ENCODE peak calls at places on chromosomes 12 and 14, in ten cellular contexts. S, C, Q, L, T, P, R, U, H and K are unnamed samples.

GRCh38 chr12:67716817-67717216 is 68.3 kb downstream of the DYRK2 start:
- DNase-seq in S (no peak), C (no peak), Q (no peak), L (no peak), T (no peak), P (no peak), R (no peak), U (no peak), H (no peak), K (no peak)

GRCh38 chr12:92759634-92760268 is 57.0 kb downstream of the PLEKHG7 start:
- DNase-seq in S (no peak), C (peak), Q (no peak), L (no peak), T (no peak), P (peak), R (no peak), U (no peak), H (no peak), K (peak)

GRCh38 chr14:89294872-89295271 is 122.2 kb downstream of the FOXN3 start:
- DNase-seq in S (no peak), C (no peak), Q (no peak), L (no peak), T (no peak), P (no peak), R (no peak), U (no peak), H (no peak), K (no peak)

GRCh38 chr14:103056322-103057027 is 874 bp downstream of the CDC42BPB start:
- DNase-seq in S (peak), C (peak), Q (no peak), L (peak), T (peak), P (peak), R (peak), U (peak), H (peak), K (no peak)

GRCh38 chr14:89011327-89011726 is 186.9 kb downstream of the TTC8 start:
- DNase-seq in S (no peak), C (no peak), Q (no peak), L (no peak), T (no peak), P (no peak), R (no peak), U (no peak), H (no peak), K (no peak)

GRCh38 chr14:41120400-41120799 is 486.3 kb upstream of the LRFN5 start:
- DNase-seq in S (no peak), C (no peak), Q (no peak), L (no peak), T (no peak), P (no peak), R (no peak), U (no peak), H (no peak), K (no peak)

GRCh38 chr12:68772714-68773113 is 26.7 kb downstream of the SLC35E3 start:
- DNase-seq in S (no peak), C (no peak), Q (no peak), L (no peak), T (no peak), P (no peak), R (no peak), U (no peak), H (peak), K (no peak)

GRCh38 chr12:4027412-4027811 is 154.2 kb upstream of the PARP11 start:
- DNase-seq in S (no peak), C (no peak), Q (no peak), L (no peak), T (peak), P (peak), R (no peak), U (no peak), H (no peak), K (no peak)

GRCh38 chr12:108646597-108647190 is 13.0 kb upstream of the SELPLG start:
- DNase-seq in S (no peak), C (no peak), Q (no peak), L (no peak), T (no peak), P (no peak), R (no peak), U (no peak), H (no peak), K (no peak)

GRCh38 chr12:108647199-108647935 is 13.7 kb upstream of the SELPLG start:
- DNase-seq in S (no peak), C (no peak), Q (no peak), L (no peak), T (no peak), P (no peak), R (no peak), U (no peak), H (no peak), K (no peak)

GRCh38 chr12:108643941-108644742 is 10.4 kb upstream of the SELPLG start:
- DNase-seq in S (peak), C (peak), Q (no peak), L (peak), T (peak), P (no peak), R (no peak), U (no peak), H (no peak), K (no peak)

GRCh38 chr12:108644743-108645120 is 11.0 kb upstream of the SELPLG start:
- DNase-seq in S (no peak), C (no peak), Q (no peak), L (no peak), T (no peak), P (no peak), R (no peak), U (no peak), H (no peak), K (no peak)

GRCh38 chr12:108645686-108646596 is 12.2 kb upstream of the SELPLG start:
- DNase-seq in S (no peak), C (no peak), Q (no peak), L (no peak), T (no peak), P (no peak), R (no peak), U (no peak), H (no peak), K (no peak)
- TF ChIP-seq POLR2A in S (no peak), C (no peak), Q (no peak), L (no peak), T (no peak), P (no peak), R (no peak), U (no peak), H (no peak), K (no peak)

GRCh38 chr14:105501504-105502291 is 10.7 kb downstream of the TEDC1 start:
- DNase-seq in S (no peak), C (no peak), Q (no peak), L (no peak), T (no peak), P (peak), R (no peak), U (no peak), H (no peak), K (no peak)

GRCh38 chr14:105500726-105501101 is 9.7 kb downstream of the TEDC1 start:
- DNase-seq in S (no peak), C (no peak), Q (no peak), L (no peak), T (no peak), P (peak), R (no peak), U (no peak), H (no peak), K (no peak)

GRCh38 chr14:105499256-105500035 is 8.4 kb downstream of the TEDC1 start:
- DNase-seq in S (peak), C (no peak), Q (no peak), L (no peak), T (no peak), P (no peak), R (no peak), U (no peak), H (no peak), K (no peak)

GRCh38 chr14:105498430-105499255 is 7.6 kb downstream of the TEDC1 start:
- DNase-seq in S (peak), C (no peak), Q (no peak), L (no peak), T (no peak), P (peak), R (no peak), U (no peak), H (no peak), K (no peak)

DNA sequence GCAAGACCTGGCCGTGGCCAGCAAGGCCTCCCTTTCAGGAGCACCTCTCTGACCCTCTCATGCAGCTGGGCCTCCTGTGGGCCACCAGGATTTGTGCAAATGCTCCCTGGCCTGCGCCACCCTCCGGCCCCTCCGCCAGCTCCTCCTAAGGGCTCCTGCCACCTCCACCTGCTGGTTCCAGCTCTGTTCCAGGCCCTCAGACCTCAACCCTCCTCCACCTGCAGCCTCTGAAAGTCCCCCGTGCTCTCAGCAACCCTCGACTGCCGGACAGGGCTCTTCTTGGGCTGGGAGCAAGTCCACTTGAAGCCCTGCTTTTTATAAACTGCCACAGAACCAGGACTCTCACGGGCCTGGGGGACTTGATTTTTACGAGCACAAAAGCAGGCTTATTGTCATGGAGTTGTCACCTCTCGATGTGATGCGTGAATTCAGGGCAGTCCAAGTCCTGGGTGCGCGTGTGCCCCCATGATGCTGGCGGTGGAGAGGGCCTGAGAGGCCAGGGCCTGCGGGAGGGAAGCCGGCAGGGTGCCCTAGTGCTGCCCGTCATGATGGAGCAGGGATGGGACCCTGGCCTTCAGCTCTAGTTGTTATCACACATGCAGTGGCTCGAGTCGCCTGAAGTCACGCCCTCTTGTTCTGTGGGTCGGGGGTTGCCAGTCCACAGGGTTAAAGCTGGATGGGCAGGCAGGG is 9.1 kb downstream of the TEDC1 start:
- DNase-seq in S (no peak), C (no peak), Q (no peak), L (no peak), T (no peak), P (no peak), R (no peak), U (no peak), H (no peak), K (no peak)
- TF ChIP-seq POLR2A in S (no peak), C (no peak), Q (no peak), L (no peak), T (no peak), P (no peak), R (no peak), U (no peak), H (no peak), K (no peak)

GRCh38 chr12:26246483-26247164 is 51.3 kb downstream of the SSPN start:
- DNase-seq in S (no peak), C (no peak), Q (no peak), L (no peak), T (no peak), P (no peak), R (no peak), U (no peak), H (peak), K (no peak)
- TF ChIP-seq POLR2A in S (no peak), C (no peak), Q (no peak), L (no peak), T (no peak), P (no peak), R (no peak), U (no peak), H (no peak), K (no peak)

DNA sequence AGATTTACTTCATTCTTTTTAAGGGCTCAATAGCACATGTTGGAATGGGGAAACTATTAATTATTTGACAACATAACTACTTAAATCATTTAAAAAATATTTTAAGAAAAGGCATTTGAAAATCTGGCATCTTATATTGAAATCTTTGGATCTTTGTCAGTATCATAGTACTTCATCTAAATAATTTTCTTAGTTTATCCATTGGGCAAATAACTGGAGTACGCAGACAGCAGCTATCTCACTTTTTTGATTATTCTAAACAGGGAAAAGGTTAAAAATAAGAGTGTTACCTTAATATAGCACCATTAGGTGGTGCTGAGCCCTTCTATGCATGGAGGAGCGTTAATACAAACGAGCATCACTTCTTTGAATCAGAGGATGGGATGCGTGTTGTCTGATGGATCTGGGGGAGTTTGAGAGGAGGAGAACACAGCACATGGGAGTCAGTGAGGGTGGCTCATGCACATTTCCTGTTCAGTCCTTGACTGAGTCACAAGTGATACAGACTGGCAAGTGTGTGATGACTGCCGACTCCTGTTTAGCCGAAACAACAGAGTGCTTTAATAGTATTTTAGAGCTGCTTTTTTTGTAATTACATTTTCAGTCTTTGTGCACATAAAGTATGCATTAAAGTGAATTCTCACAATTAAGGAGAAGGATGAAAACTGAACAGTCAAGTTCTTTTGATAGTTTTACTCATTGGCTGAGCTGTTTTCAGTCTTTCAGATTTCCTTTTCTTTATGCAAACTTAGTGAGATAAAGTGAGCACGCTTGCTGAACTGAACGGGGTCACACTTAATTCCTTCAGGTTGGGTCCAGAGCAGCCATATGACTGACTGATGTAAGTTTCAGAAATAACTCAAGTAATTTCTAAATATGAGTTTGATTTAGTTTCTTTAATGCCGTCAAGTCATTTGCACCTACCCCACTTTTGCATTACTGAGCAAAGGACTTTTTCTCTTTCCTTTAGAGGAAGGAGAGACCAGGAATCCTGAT is 92.7 kb downstream of the DIP2B start:
- DNase-seq in S (no peak), C (peak), Q (no peak), L (no peak), T (no peak), P (peak), R (no peak), U (peak), H (no peak), K (no peak)
- TF ChIP-seq POLR2A in S (no peak), C (no peak), Q (no peak), L (no peak), T (no peak), P (no peak), R (no peak), U (no peak), H (no peak), K (no peak)

DNA sequence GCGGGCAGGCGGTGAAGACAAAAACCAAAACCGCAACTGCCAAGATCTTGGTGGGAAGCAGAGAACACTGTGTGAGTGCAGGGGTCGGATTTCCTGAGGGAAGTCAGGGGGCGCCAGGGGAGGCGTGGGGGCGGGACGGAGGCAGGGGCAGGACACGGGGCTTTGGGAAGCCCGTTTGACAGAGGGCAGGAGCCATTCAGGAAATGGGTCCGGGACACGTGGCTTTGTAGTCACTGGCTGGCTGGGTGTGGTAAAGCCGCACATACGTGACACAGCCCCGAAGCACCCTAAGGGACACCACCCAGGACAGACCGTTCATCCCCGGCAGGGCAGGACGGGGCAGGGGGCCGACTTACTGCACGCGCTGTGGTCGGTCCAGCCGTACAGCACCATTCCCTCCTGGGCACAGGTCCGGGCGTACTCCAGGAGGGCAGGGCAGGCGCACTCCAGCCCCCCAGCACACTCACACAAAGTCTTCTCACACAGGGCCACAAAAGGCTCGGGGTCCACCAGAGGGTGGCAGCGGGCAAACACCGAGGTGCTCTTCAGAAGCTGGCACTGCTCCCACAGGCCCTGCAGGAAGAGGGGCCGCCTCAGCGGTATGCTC is 49.4 kb downstream of the VWF start:
- DNase-seq in S (peak), C (no peak), Q (no peak), L (no peak), T (peak), P (peak), R (no peak), U (no peak), H (peak), K (no peak)
- TF ChIP-seq POLR2A in S (no peak), C (no peak), Q (no peak), L (no peak), T (no peak), P (no peak), R (peak), U (no peak), H (no peak), K (no peak)

GRCh38 chr12:52146822-52147366 is 44.9 kb downstream of the KRT80 start:
- DNase-seq in S (no peak), C (peak), Q (no peak), L (no peak), T (peak), P (no peak), R (no peak), U (no peak), H (no peak), K (no peak)

GRCh38 chr12:52147983-52148540 is 43.8 kb downstream of the KRT80 start:
- DNase-seq in S (no peak), C (peak), Q (no peak), L (no peak), T (peak), P (peak), R (no peak), U (no peak), H (no peak), K (no peak)

GRCh38 chr12:52148541-52149181 is 43.2 kb downstream of the KRT80 start:
- DNase-seq in S (no peak), C (peak), Q (no peak), L (no peak), T (peak), P (no peak), R (peak), U (no peak), H (peak), K (peak)

GRCh38 chr12:52145941-52146821 is 45.6 kb downstream of the KRT80 start:
- DNase-seq in S (no peak), C (peak), Q (no peak), L (no peak), T (peak), P (no peak), R (no peak), U (no peak), H (peak), K (no peak)

DNA sequence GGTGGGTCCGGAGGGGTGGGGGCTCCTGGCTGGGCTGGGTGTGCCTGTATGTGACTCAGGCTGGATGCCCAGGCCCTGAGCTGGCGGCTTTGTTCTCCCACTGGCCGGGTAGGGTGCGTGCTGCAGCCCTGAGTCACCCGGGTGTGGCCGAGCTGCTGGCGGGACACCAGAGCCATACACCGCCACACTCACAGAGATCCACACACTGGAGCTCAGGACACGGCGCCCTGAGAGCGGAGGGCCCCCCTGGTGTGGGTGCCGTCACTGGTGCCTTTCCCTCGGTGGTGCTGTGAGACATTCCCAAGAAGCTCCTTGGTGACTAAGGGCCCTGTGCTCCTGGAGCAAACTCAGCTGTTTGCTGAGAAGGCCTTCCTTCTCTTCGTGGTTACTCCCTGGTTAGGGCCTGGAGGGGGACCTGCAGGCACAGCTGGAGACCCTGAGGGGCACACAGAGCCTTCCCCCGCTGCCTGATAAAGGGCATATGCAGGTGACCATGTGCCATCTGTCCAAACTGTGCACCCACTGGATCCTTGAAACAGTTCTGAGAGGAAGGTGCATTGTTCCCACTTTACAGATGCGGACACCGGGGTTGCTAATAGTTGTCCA is 44.3 kb downstream of the KRT80 start:
- DNase-seq in S (peak), C (peak), Q (peak), L (peak), T (peak), P (peak), R (peak), U (peak), H (peak), K (peak)
- TF ChIP-seq POLR2A in S (no peak), C (no peak), Q (no peak), L (no peak), T (no peak), P (no peak), R (peak), U (no peak), H (peak), K (peak)

DNA sequence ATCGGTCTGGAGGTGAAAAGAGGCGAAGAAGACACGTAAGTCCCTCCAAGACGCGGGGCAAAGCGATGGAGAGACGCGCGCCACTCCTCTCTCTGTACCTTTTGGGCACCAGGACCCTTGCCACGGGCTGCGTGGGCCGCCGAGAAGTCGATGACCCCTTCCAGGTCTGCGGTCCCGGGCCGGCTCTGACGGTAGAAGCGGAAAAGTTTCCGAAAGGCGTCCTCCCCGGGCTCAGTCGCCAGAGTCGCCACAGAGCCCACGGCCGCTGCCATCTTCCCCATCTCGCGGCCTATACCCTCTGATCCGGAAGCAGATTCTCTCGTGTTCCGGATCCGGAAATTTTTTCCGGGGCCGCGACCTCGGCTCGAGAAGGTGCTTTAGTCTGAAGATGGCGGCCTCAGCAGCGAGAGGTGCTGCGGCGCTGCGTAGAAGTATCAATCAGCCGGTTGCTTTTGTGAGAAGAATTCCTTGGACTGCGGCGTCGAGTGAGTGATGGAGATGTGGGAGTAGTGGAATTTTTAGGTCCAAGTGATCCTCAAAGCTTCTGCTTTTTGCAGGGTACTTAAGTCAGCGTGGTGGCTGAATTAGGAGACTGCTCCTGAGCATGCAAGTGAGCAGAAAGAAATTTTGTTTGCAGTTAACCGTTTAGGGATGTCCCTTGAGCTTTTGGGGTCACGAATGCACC is at the start of the genes ALKBH1 and SLIRP:
- DNase-seq in S (peak), C (peak), Q (peak), L (peak), T (peak), P (peak), R (peak), U (peak), H (peak), K (peak)
- TF ChIP-seq POLR2A in S (no peak), C (peak), Q (no peak), L (peak), T (peak), P (peak), R (peak), U (no peak), H (peak), K (peak)

DNA sequence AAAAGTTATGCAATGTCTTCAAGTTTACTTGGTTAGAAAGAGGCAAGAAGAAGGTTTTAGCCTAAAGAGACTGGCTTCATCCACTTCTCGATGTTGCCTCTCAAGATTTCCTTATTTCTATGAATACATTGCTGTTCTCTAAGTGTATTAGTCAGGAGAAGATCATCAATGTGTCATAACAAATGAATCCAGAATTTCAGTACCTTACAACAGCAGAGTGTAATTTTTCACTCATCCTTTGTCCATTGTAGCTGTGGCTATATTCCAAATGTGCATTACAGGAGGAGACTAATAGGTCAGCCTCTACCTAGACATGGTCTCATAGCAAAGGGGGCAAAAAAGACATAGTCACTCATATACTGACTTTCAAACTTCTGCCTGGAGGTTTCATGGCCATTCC is 579.1 kb downstream of the PRKD1 start:
- DNase-seq in S (no peak), C (no peak), Q (no peak), L (no peak), T (no peak), P (no peak), R (no peak), U (no peak), H (no peak), K (no peak)
- TF ChIP-seq POLR2A in S (no peak), C (no peak), Q (no peak), L (no peak), T (no peak), P (no peak), R (no peak), U (no peak), H (no peak), K (no peak)